ENCODE peak calls at places on chromosomes 2 and 18, in seven cellular contexts. F is tibial nerve; C is GM13977; B is CD4-positive, alpha-beta T cell; O is AG10803; H is BE2C; X is astrocyte. T is an unnamed sample.

GRCh38 chr2:202911513-202912341 is at the start of the genes CARF and WDR12:
- DNase-seq in C (peak), B (peak), F (peak), O (peak), H (peak), X (peak), T (peak)

GRCh38 chr2:30315391-30316055 is 84.2 kb downstream of the LBH start:
- DNase-seq in O (no peak), B (no peak), F (no peak), X (peak), C (no peak), H (no peak), T (no peak)

GRCh38 chr2:174786066-174786725 is 21.9 kb upstream of the CHRNA1 start:
- DNase-seq in O (peak), C (no peak), X (peak), H (no peak), F (no peak), B (no peak), T (no peak)

GRCh38 chr18:67589325-67589724 is 72.8 kb upstream of the DSEL start:
- DNase-seq in C (no peak), F (no peak), X (no peak), B (no peak), O (no peak), H (no peak), T (no peak)

GRCh38 chr2:105744091-105744908 is 412 bp upstream of the NCK2 start:
- DNase-seq in B (peak), O (peak), X (no peak), F (peak), H (peak), C (peak), T (no peak)

GRCh38 chr2:109393211-109393610 is 220.6 kb downstream of the SEPTIN10 start:
- DNase-seq in X (no peak), O (no peak), C (no peak), F (no peak), B (no peak), H (no peak), T (no peak)

GRCh38 chr2:25230128-25230527 is 61.7 kb upstream of the POMC start:
- DNase-seq in F (no peak), X (no peak), O (no peak), C (no peak), H (peak), B (no peak), T (no peak)

GRCh38 chr2:58047373-58047674 is 718 bp downstream of the VRK2 start:
- DNase-seq in O (no peak), X (no peak), B (no peak), C (peak), H (no peak), F (no peak), T (no peak)

GRCh38 chr2:220531216-220531615 is 903.8 kb downstream of the SLC4A3 start:
- DNase-seq in O (no peak), F (no peak), H (no peak), C (no peak), B (no peak), X (no peak), T (no peak)

GRCh38 chr2:202187570-202187969 is 50.8 kb downstream of the SUMO1 start:
- DNase-seq in O (no peak), F (no peak), H (no peak), B (no peak), X (peak), C (no peak), T (no peak)

GRCh38 chr2:25595393-25595792 is 78.0 kb downstream of the DTNB start:
- DNase-seq in C (no peak), O (no peak), X (no peak), B (no peak), H (no peak), F (no peak), T (no peak)

GRCh38 chr2:189096769-189097447 is 82.7 kb downstream of the COL5A2 start:
- DNase-seq in B (no peak), F (no peak), C (no peak), X (peak), O (peak), H (no peak), T (no peak)

GRCh38 chr2:16244153-16244965 is 304.0 kb downstream of the MYCN start:
- DNase-seq in B (no peak), C (no peak), F (no peak), X (no peak), H (peak), O (no peak), T (no peak)

GRCh38 chr2:162000466-162000865 is 73.5 kb downstream of the DPP4 start:
- DNase-seq in O (no peak), B (no peak), C (no peak), H (no peak), X (no peak), F (no peak), T (no peak)

GRCh38 chr2:137943035-137943830 is 21.0 kb upstream of the HNMT start:
- DNase-seq in C (no peak), F (no peak), B (no peak), H (no peak), O (no peak), X (no peak), T (no peak)

GRCh38 chr2:8432712-8433336 is 249.0 kb upstream of the ID2 start:
- DNase-seq in X (no peak), B (no peak), H (no peak), O (no peak), F (no peak), C (no peak), T (no peak)

GRCh38 chr2:18119883-18120282 is 241.4 kb downstream of the KCNS3 start:
- DNase-seq in X (peak), O (peak), B (no peak), C (no peak), H (no peak), F (no peak), T (no peak)

GRCh38 chr2:96342085-96342484 is 6.5 kb downstream of the NCAPH start:
- DNase-seq in H (no peak), X (peak), F (no peak), O (peak), B (peak), C (no peak), T (no peak)

GRCh38 chr2:24917086-24917485 is 3.0 kb downstream of the ADCY3 start:
- DNase-seq in F (no peak), O (peak), H (no peak), C (peak), X (peak), B (no peak), T (peak)

GRCh38 chr2:95058989-95059601 is 33.6 kb downstream of the MAL start:
- DNase-seq in F (no peak), B (no peak), C (no peak), O (no peak), H (no peak), X (no peak), T (no peak)

GRCh38 chr18:23284629-23285028 is 149.3 kb downstream of the CABLES1 start:
- DNase-seq in B (no peak), H (no peak), O (no peak), C (no peak), F (no peak), X (no peak), T (no peak)

GRCh38 chr2:98569197-98569793 is 39.0 kb downstream of the COA5 start:
- DNase-seq in O (no peak), F (peak), C (peak), X (no peak), H (peak), B (peak), T (peak)

GRCh38 chr2:39275016-39275415 is 31.2 kb upstream of the CDKL4 start:
- DNase-seq in F (no peak), X (no peak), C (no peak), H (no peak), B (no peak), O (no peak), T (no peak)

GRCh38 chr2:218270721-218271486 is 585 bp downstream of the PNKD start:
- DNase-seq in C (no peak), O (no peak), F (no peak), B (no peak), X (no peak), H (no peak), T (peak)

GRCh38 chr2:104088745-104089144 is 765.2 kb upstream of the POU3F3 start:
- DNase-seq in C (no peak), H (no peak), O (no peak), X (no peak), F (no peak), B (no peak), T (no peak)

GRCh38 chr2:187917535-187917934 is 363.3 kb upstream of the TFPI start:
- DNase-seq in H (no peak), O (peak), X (peak), B (no peak), F (no peak), C (no peak), T (no peak)

GRCh38 chr18:46412831-46413371 is 244.1 kb downstream of the LOXHD1 start:
- DNase-seq in X (no peak), H (no peak), F (no peak), O (no peak), C (no peak), B (no peak), T (no peak)

GRCh38 chr2:223618172-223619035 is 16.2 kb upstream of the SCG2 start:
- DNase-seq in B (no peak), F (no peak), C (no peak), O (no peak), H (no peak), X (no peak), T (no peak)

GRCh38 chr18:80252136-80252535 is 4.8 kb upstream of the PARD6G start:
- DNase-seq in F (no peak), X (peak), O (peak), H (no peak), B (no peak), C (no peak), T (no peak)

GRCh38 chr2:169007941-169008340 is 23.2 kb downstream of the ABCB11 start:
- DNase-seq in C (no peak), O (no peak), X (no peak), H (no peak), F (no peak), B (no peak), T (no peak)

DNA sequence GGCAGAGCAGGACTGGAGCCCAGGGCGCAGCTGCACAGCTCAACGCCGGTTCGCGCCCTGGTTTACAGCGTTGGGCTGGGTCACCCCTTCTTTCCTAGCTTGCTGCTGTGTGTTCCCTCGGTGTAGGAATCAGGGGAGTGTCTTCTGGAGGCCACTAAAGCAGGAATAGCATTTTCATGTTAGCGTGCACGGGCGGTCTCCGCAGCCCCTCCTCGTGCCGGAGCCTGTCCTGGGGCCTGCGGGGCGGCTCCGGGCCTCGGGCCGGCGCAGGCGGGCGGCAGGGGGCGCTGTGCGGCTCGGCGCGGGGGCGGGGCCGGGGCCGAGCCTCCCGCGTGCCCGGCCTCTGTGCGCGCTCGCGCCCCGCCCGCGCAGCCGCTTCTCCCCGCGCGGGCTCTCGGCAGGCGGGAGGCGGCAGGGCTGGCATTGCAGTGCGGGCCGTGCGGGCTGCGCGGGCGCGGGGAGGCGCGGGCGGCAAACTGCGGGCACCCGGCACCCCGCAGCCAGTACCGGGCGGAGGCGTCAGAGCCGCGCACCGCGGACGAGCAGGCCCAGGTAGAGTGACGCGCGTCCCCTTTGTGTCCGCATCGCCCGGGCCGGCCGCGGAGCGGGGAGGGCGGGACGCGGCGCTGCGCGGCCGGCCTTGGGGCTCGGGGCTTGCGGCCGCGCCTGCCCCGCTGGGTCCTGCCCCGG is at the start of gene RNF144A:
- DNase-seq in B (peak), O (peak), X (no peak), H (peak), C (peak), F (peak), T (no peak)
- TF ChIP-seq CTCF in B (peak), O (no peak), X (peak), H (peak), C (peak), F (peak), T (peak)

DNA sequence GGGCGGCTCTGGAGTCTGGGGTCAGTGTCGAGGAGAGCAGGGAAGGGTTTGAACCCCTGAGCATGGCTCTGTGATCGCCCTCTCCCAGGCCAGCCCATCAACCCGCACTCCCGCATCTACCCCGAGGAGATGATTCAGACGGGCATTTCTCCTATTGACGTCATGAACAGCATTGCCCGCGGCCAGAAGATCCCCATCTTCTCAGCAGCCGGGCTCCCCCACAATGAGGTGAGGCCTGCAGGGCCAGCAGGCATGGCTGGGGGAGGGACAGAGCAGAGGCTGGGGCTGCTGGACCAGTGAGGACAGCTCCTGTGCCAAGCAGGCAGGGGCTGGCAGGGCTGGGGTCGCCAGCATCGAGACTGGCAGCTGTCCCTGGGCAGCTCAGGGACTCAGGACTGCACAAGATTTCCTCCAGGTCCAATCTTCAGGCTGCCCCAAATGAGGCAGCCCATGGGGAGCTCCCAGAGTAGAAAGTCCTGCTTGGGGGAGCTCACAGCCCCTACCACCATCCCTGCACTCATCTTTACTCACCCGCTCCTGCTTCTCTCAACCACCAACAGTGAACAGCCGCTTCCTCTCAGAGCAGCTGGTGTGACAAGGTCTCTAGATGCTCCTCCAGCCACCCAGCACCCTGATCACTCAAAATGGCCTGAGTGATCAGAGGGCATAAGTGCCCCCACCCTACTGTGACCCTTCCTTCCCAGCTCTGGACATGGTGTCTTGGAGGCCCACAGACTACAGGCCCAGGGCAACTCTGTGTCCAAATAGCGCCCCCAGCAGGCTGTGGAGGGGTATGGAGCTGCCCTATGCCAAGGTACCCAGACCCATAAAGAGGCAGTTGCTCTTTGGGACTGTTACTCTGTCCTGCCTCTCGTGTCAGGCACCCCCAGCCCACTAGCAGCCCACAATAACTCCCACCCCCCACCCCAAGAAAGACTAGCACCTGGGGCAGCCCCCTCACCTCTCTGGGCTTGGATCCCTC is 18.3 kb upstream of the ANKRD53 start:
- DNase-seq in C (no peak), H (no peak), F (no peak), O (no peak), X (no peak), B (no peak), T (peak)
- TF ChIP-seq CTCF in C (no peak), H (no peak), F (no peak), O (peak), X (no peak), B (no peak), T (no peak)

DNA sequence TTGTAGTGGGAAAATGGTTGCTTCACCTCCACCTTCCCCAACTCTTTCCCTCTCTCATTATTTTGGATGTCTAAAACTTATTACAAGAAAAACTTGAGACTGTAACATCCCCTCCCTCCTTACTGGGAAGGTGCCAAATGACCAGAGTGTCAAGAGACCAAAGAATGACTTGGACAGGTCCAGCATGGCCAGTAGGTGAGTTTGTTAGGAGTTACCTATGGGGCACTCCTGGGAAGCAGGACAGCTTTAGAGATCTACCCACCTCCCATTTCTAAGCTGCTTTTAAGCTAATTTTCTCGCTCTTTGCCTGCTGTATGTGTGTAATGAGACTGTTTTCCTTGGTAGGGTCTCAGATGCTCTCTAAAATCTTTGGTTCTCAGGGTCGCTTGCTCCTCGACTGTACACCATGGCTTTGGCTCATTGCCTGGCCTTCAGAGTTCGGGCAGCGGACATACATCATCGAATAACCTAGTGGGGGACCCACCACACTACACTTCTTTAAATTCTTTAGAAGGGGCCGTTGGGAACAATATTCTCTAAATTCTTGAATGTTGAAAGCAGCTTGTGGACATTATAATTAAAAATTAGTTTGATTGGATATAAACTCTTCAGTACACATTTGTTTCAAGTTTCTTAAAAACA is 45.2 kb downstream of the SLC30A6 start:
- DNase-seq in B (no peak), C (no peak), F (no peak), H (no peak), O (no peak), X (no peak), T (no peak)
- TF ChIP-seq CTCF in B (no peak), C (no peak), F (no peak), H (no peak), O (no peak), X (no peak), T (no peak)

GRCh38 chr2:83602753-83603152 is 856.3 kb downstream of the SUCLG1 start:
- DNase-seq in F (no peak), O (no peak), C (no peak), H (no peak), B (no peak), X (no peak), T (no peak)
- TF ChIP-seq CTCF in F (no peak), O (no peak), C (no peak), H (no peak), B (no peak), X (no peak), T (no peak)

GRCh38 chr18:48784654-48785053 is 166.1 kb downstream of the SMAD7 start:
- DNase-seq in B (no peak), C (no peak), X (no peak), H (no peak), O (no peak), F (no peak), T (no peak)

GRCh38 chr18:48786621-48787522 is 163.9 kb downstream of the SMAD7 start:
- DNase-seq in X (no peak), B (no peak), F (no peak), H (no peak), O (no peak), C (no peak), T (peak)

GRCh38 chr18:48785686-48786470 is 164.9 kb downstream of the SMAD7 start:
- DNase-seq in X (no peak), F (no peak), B (no peak), O (no peak), H (no peak), C (no peak), T (peak)

GRCh38 chr18:48783616-48784520 is 166.9 kb downstream of the SMAD7 start:
- DNase-seq in O (no peak), C (no peak), H (no peak), B (no peak), X (no peak), F (no peak), T (no peak)

DNA sequence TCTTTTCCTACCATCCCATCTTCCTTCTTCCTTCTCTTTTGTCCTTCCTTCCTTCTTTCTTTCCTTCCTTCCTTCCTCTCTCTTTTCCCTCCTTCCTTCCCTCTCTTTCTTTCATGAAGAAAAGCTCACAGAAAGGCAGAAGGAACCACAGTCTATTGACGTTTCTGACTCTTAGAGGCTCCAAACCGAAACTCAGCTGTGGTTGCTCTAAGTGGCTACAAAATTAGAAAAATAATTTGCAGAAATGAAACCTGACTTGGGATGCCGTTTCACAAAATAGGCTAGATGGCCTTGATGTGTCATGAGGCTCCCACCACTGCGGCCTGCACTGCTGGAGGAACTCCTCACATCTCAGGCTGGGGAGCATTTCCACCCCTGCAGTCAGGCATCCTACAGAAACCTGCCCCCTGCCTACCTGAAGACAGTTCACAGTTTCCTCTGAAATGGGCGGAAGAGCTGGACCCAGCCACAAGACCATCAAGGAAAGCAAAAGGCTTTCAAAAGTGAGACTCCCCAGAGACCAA is 165.6 kb downstream of the SMAD7 start:
- DNase-seq in B (no peak), H (no peak), O (no peak), F (no peak), X (no peak), C (peak), T (peak)
- TF ChIP-seq CTCF in B (no peak), H (no peak), O (no peak), F (no peak), X (no peak), C (no peak), T (no peak)

GRCh38 chr2:101205521-101205998 is 47.1 kb upstream of the CNOT11 start:
- DNase-seq in X (peak), F (peak), C (peak), B (peak), O (peak), H (peak), T (peak)
- TF ChIP-seq CTCF in X (peak), F (peak), C (peak), B (peak), O (peak), H (peak), T (peak)

DNA sequence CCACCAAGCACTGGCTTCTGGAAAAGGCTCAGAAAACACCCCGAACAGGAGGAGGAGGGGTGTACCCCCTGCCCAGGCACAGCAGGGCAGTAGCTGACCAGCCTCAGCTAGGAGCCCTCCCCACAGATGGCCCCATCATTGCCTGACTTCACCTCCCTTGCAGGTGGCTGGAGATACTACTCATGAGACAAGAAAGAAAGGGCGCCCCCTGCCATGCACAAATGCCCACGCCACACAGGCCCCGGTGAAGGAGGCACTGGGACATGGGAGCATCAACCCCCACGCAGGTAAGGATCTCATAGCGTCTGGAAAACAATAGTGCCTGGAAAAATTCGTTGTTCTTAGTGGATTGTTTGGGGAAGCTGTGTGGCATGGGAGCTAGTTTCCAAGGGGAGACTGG is 240.6 kb downstream of the TFCP2L1 start:
- DNase-seq in F (no peak), X (no peak), O (no peak), B (no peak), C (no peak), H (no peak), T (peak)
- TF ChIP-seq CTCF in F (no peak), X (no peak), O (no peak), B (no peak), C (no peak), H (peak), T (no peak)

T was measured in tibial artery.